ENCODE peak calls at places on chromosomes 7 and 10, in ten cellular contexts. L is OCI-LY7, K is adrenal gland, H is Peyer's patch, C is PC-9, O is GM23338, G is pancreas, E is esophagus muscularis mucosa, D is IMR-90, R is neural progenitor cell. A is an unnamed sample. For H3K36me3, the result is how much of the 10 kb centered on the place peaks cover.

GRCh38 chr10:123301077-123301875 is 147.1 kb downstream of the BUB3 start:
- DNase-seq in E (no peak), H (no peak), D (no peak), R (peak), K (peak), O (no peak), C (no peak), L (no peak), G (peak), A (no peak)

GRCh38 chr10:13414855-13415254 is 66.8 kb upstream of the SEPHS1 start:
- DNase-seq in K (no peak), O (peak), G (peak), C (no peak), L (no peak), D (no peak), E (no peak), H (peak), R (peak), A (peak)

GRCh38 chr7:111092406-111093160 is 1.7 kb downstream of the LRRN3 start:
- DNase-seq in L (no peak), D (no peak), E (no peak), K (no peak), C (no peak), O (no peak), H (no peak), G (no peak), R (no peak), A (no peak)

GRCh38 chr7:115477193-115477651 is 553.3 kb downstream of the TFEC start:
- DNase-seq in C (no peak), K (no peak), L (no peak), G (peak), E (no peak), D (no peak), H (peak), R (peak), O (peak), A (no peak)

GRCh38 chr10:14513061-14513460 is 182.3 kb upstream of the FRMD4A start:
- DNase-seq in D (no peak), R (no peak), O (no peak), L (no peak), C (no peak), E (no peak), G (no peak), K (no peak), H (no peak), A (no peak)

GRCh38 chr10:14089556-14090297 is 241.0 kb downstream of the FRMD4A start:
- DNase-seq in H (no peak), L (no peak), K (no peak), G (no peak), C (no peak), D (no peak), E (peak), R (no peak), O (no peak), A (no peak)

GRCh38 chr7:55360486-55360885 is 4.7 kb upstream of the LANCL2 start:
- DNase-seq in D (no peak), C (no peak), E (peak), G (no peak), O (no peak), R (no peak), H (no peak), K (no peak), L (no peak), A (no peak)

GRCh38 chr10:16835223-16835622 is 18.0 kb upstream of the RSU1 start:
- DNase-seq in D (no peak), L (peak), C (no peak), H (no peak), R (no peak), O (no peak), E (no peak), K (no peak), G (no peak), A (no peak)

GRCh38 chr10:129769381-129770116 is 194.5 kb downstream of the EBF3 start:
- DNase-seq in K (no peak), G (no peak), D (no peak), R (no peak), E (peak), H (peak), O (no peak), L (no peak), C (no peak), A (peak)

GRCh38 chr10:121935702-121936101 is 7.9 kb upstream of the ATE1 start:
- DNase-seq in H (peak), G (no peak), E (no peak), K (no peak), C (no peak), R (no peak), O (no peak), L (no peak), D (no peak), A (peak)

GRCh38 chr10:22534849-22535604 is 179.4 kb downstream of the PIP4K2A start:
- DNase-seq in C (no peak), R (no peak), G (no peak), D (peak), E (no peak), K (no peak), H (no peak), O (no peak), L (no peak), A (no peak)

GRCh38 chr10:86340176-86340990 is 26.2 kb downstream of the GRID1 start:
- DNase-seq in O (no peak), R (no peak), K (no peak), G (no peak), E (no peak), H (no peak), D (no peak), C (no peak), L (no peak), A (peak)

GRCh38 chr7:1555046-1555812 is 776 bp downstream of the TMEM184A start:
- DNase-seq in E (no peak), H (peak), L (no peak), G (peak), O (peak), C (peak), K (no peak), D (peak), R (no peak), A (peak)

GRCh38 chr7:149171894-149172533 is 23.3 kb upstream of the ZNF282 start:
- DNase-seq in C (peak), G (no peak), E (no peak), D (peak), K (no peak), H (no peak), O (no peak), R (no peak), L (no peak), A (no peak)

GRCh38 chr10:50605280-50606270 is 18.2 kb downstream of the SGMS1 start:
- DNase-seq in G (no peak), H (no peak), L (no peak), O (no peak), E (no peak), D (peak), C (peak), K (peak), R (no peak), A (peak)

GRCh38 chr7:100211342-100211780 is 8.4 kb upstream of the PVRIG start:
- DNase-seq in G (no peak), D (no peak), C (no peak), O (no peak), L (peak), E (no peak), R (no peak), K (no peak), H (no peak), A (no peak)

GRCh38 chr7:95794917-95795515 is 22.7 kb downstream of the DYNC1I1 start:
- DNase-seq in L (peak), D (peak), G (no peak), O (peak), K (no peak), C (no peak), R (peak), E (no peak), H (no peak), A (no peak)

GRCh38 chr10:131972474-131973071 is 9.2 kb downstream of the BNIP3 start:
- DNase-seq in H (no peak), E (no peak), D (peak), O (no peak), K (no peak), R (no peak), G (peak), L (no peak), C (no peak), A (no peak)

GRCh38 chr10:48587819-48588218 is 17.1 kb downstream of the ARHGAP22 start:
- DNase-seq in H (no peak), G (no peak), D (no peak), R (no peak), O (no peak), E (no peak), L (no peak), C (no peak), K (no peak), A (no peak)

GRCh38 chr7:13778967-13779366 is 210.5 kb downstream of the ETV1 start:
- DNase-seq in R (no peak), E (no peak), D (peak), C (peak), H (no peak), O (no peak), K (no peak), G (no peak), L (no peak), A (no peak)

GRCh38 chr7:132544025-132544424 is 32.2 kb downstream of the PLXNA4 start:
- DNase-seq in L (no peak), D (no peak), G (no peak), O (no peak), K (no peak), R (no peak), C (no peak), E (no peak), H (no peak), A (no peak)

GRCh38 chr7:7304705-7305475 is 122.5 kb downstream of the C1GALT1 start:
- DNase-seq in R (no peak), K (no peak), D (no peak), H (no peak), O (no peak), G (no peak), E (no peak), C (no peak), L (no peak), A (peak)

GRCh38 chr7:45992831-45993230 is 71.8 kb upstream of the IGFBP3 start:
- DNase-seq in L (no peak), R (no peak), K (no peak), D (no peak), O (no peak), E (no peak), H (no peak), G (no peak), C (no peak), A (no peak)

GRCh38 chr10:88618496-88618895 is 31.9 kb downstream of the LIPJ start:
- DNase-seq in L (no peak), D (no peak), O (no peak), K (no peak), R (no peak), G (no peak), E (no peak), C (no peak), H (no peak), A (no peak)

GRCh38 chr7:157687845-157688244 is 351.0 kb downstream of the DNAJB6 start:
- DNase-seq in L (no peak), K (no peak), O (no peak), H (no peak), R (peak), C (no peak), G (no peak), E (no peak), D (no peak), A (no peak)

GRCh38 chr7:13115829-13116228 is 428.4 kb downstream of the ARL4A start:
- DNase-seq in K (no peak), E (no peak), R (no peak), H (no peak), G (no peak), O (no peak), C (no peak), L (no peak), D (no peak), A (no peak)

GRCh38 chr10:47038881-47039557 is 127.8 kb downstream of the PTPN20 start:
- DNase-seq in K (no peak), H (peak), E (no peak), L (no peak), C (no peak), O (no peak), R (peak), G (no peak), D (no peak), A (peak)

GRCh38 chr7:103993551-103993950 is 4.1 kb upstream of the RELN start:
- DNase-seq in H (no peak), G (no peak), L (no peak), K (no peak), E (no peak), O (no peak), C (no peak), D (peak), R (no peak), A (no peak)

GRCh38 chr7:5626456-5626855 is 155.0 kb downstream of the RNF216 start:
- DNase-seq in E (no peak), L (no peak), G (no peak), C (no peak), R (no peak), H (no peak), D (no peak), O (no peak), K (no peak), A (no peak)

GRCh38 chr10:27695704-27696103 is 49.9 kb downstream of the MKX start:
- DNase-seq in R (no peak), D (no peak), E (no peak), L (no peak), H (no peak), C (no peak), K (no peak), O (no peak), G (no peak), A (no peak)

GRCh38 chr10:117723343-117723742 is 180.8 kb downstream of the EMX2 start:
- DNase-seq in E (no peak), L (no peak), C (no peak), R (no peak), K (no peak), D (no peak), H (no peak), O (no peak), G (no peak), A (no peak)

GRCh38 chr7:82865856-82866255 is 296.8 kb downstream of the PCLO start:
- DNase-seq in R (no peak), D (no peak), L (no peak), K (no peak), E (no peak), O (no peak), C (no peak), G (no peak), H (no peak), A (no peak)
- H3K36me3 ChIP-seq in R (under half), D (under half), L (under half), K (under half), E (under half), O (under half), C (under half), G (under half), H (under half), A (under half)

DNA sequence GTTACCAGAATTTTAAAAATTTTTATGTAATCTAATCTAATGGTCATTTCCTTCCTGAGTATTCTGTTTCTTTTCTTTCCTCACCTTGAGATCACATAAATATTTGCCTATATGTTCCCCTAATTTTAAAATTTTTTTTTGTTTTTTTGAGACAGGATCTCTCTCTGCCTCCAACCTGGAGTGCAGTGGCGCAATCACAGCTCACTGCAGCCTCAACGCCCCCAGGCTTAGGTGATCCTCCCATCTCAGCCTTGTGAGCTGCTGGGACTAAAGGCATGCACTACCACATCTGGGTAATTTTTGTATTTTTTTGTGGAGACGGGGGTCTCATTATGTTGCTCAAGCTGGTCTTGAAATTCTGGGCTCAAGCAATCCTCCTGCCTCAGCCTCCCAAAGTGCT is 4.1 kb upstream of the PROSER2 start:
- DNase-seq in O (no peak), G (no peak), D (no peak), C (no peak), K (no peak), L (no peak), H (no peak), R (no peak), E (no peak), A (no peak)
- TF ChIP-seq CTCF in O (no peak), G (no peak), D (no peak), C (no peak), K (no peak), L (no peak), H (no peak), R (no peak), E (no peak), A (no peak)

DNA sequence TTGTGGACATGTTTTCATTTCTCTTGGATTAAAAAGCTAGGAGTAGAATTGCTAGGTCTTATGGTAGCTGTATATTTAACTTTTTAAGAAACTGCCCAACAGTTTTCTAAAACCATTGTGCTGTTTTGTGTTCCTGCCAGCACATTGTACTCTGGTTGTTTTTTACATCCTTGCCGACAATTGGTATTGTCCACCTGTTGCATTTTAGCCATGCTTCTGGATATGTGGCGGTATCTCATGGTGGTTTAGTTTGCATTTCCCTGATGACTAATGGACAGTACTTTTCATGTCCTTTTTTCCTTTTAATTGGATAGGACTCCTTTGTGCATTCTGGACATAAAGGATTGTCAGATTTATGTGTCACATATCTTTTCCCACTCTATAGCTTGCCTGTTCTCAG is 45.5 kb downstream of the STK17A start:
- DNase-seq in H (no peak), D (no peak), E (no peak), R (no peak), C (no peak), O (no peak), L (no peak), G (no peak), K (no peak), A (no peak)
- H3K36me3 ChIP-seq in H (half or more), D (under half), E (half or more), R (under half), C (half or more), O (under half), L (half or more), G (under half), K (under half), A (under half)

GRCh38 chr7:2609001-2609411 is 22.8 kb upstream of the TTYH3 start:
- DNase-seq in R (peak), L (peak), D (peak), H (peak), O (peak), E (no peak), C (no peak), K (no peak), G (no peak), A (peak)
- TF ChIP-seq CTCF in R (peak), L (peak), D (peak), H (peak), O (peak), E (peak), C (no peak), K (peak), G (no peak), A (peak)

A was measured in Caco-2.